ENCODE peak calls at places on chromosome 14, in ten cellular contexts. O is C1 segment of cervical spinal cord; K is pancreas; L is activated gamma-delta T cell; R is ELF-1; A is fibroblast of lung; Q is MM.1S; I is left ventricle myocardium inferior; G is EL; M is stimulated activated CD4-positive, alpha-beta T cell treated with anti-CD3 and anti-CD28 coated beads, Interleukin-4, amount 100 ng/mL, for 4 hours. B is an unnamed sample.

GRCh38 chr14:104933721-104934379 is 9.2 kb downstream of the PLD4 start:
- DNase-seq in I (peak; percentile 12), Q (no peak), G (no peak), R (no peak), O (no peak), L (no peak), M (no peak), A (no peak), K (peak; percentile 22), B (no peak)

GRCh38 chr14:95319312-95320075 is at the start of gene CLMN:
- DNase-seq in L (no peak), A (peak; percentile 14), Q (peak; percentile 20), O (no peak), G (peak; percentile 31), M (peak; percentile 35), R (peak; percentile 70), K (peak; percentile 75), I (peak; percentile 44), B (no peak)

GRCh38 chr14:63345826-63346225 is 27.1 kb upstream of the GPHB5 start:
- DNase-seq in I (no peak), Q (no peak), M (no peak), K (no peak), A (no peak), R (no peak), O (no peak), L (no peak), G (no peak), B (no peak)

GRCh38 chr14:53109028-53109687 is 44.0 kb downstream of the DDHD1 start:
- DNase-seq in G (no peak), O (no peak), R (no peak), L (no peak), I (no peak), K (no peak), M (peak; percentile 53), Q (peak; percentile 75), A (no peak), B (no peak)

GRCh38 chr14:103856105-103856504 is 8.7 kb upstream of the PPP1R13B start:
- DNase-seq in M (no peak), R (peak; percentile 59), G (no peak), A (no peak), Q (no peak), L (no peak), K (no peak), I (no peak), O (no peak), B (no peak)

GRCh38 chr14:55743551-55743950 is 163.5 kb downstream of the KTN1 start:
- DNase-seq in O (no peak), R (no peak), Q (no peak), K (no peak), G (no peak), I (no peak), M (no peak), A (no peak), L (no peak), B (no peak)

GRCh38 chr14:95496690-95497241 is 19.7 kb downstream of the SYNE3 start:
- DNase-seq in O (peak; percentile 74), G (peak; percentile 33), R (peak; percentile 45), K (no peak), L (no peak), I (no peak), M (no peak), Q (no peak), A (peak; percentile 87), B (peak; percentile 53)

GRCh38 chr14:29419736-29420135 is 507.9 kb downstream of the PRKD1 start:
- DNase-seq in O (no peak), A (no peak), I (no peak), Q (no peak), G (no peak), L (no peak), R (no peak), M (no peak), K (no peak), B (no peak)

GRCh38 chr14:81464253-81465001 is 64.3 kb upstream of the STON2 start:
- DNase-seq in G (peak; percentile 63), O (no peak), M (peak; percentile 42), L (no peak), Q (peak; percentile 74), A (peak; percentile 73), K (peak; percentile 56), I (no peak), R (peak; percentile 66), B (peak; percentile 18)

GRCh38 chr14:72892879-72893635 is 844 bp downstream of the DPF3 start:
- DNase-seq in O (peak; percentile 54), R (no peak), Q (peak; percentile 15), A (no peak), I (peak; percentile 26), M (peak; percentile 8), G (peak; percentile 38), K (peak; percentile 24), L (no peak), B (no peak)

GRCh38 chr14:101040538-101041442 is 137.3 kb upstream of the RTL1 start:
- DNase-seq in G (no peak), Q (no peak), A (no peak), M (no peak), I (no peak), K (no peak), O (no peak), R (no peak), L (no peak), B (no peak)

GRCh38 chr14:99747167-99747566 is 46.0 kb upstream of the EML1 start:
- DNase-seq in I (no peak), O (no peak), A (no peak), K (no peak), M (no peak), Q (no peak), L (no peak), G (no peak), R (no peak), B (no peak)

GRCh38 chr14:48943913-48944312 is 642.3 kb downstream of the RPS29 start:
- DNase-seq in I (no peak), Q (no peak), O (no peak), A (no peak), R (no peak), M (no peak), K (no peak), G (no peak), L (no peak), B (no peak)

B was measured in brain pericyte.